ENCODE peak calls at places on chromosomes 3 and 15, in six cellular contexts. T is memory B cell; F is stimulated activated CD4-positive, alpha-beta T cell treated with anti-CD3 and anti-CD28 coated beads, Interleukin-4, amount 100 ng/mL, for 1 hour; A is activated gamma-delta T cell treated with Interleukin-2 at 50 U/mL for 16 hours; R is activated CD4-positive, CD25-positive, alpha-beta regulatory T cell; O is GOT3. I is an unnamed sample.

GRCh38 chr3:113329757-113330156 is 111.5 kb downstream of the CFAP44 start:
- DNase-seq in T (no peak), F (no peak), A (no peak), O (no peak), R (no peak), I (no peak)

GRCh38 chr3:13014755-13015285 is 58.4 kb downstream of the IQSEC1 start:
- DNase-seq in F (no peak), A (no peak), O (no peak), R (no peak), T (no peak), I (no peak)

GRCh38 chr3:77799280-77799679 is 759.4 kb downstream of the ROBO2 start:
- DNase-seq in F (no peak), T (no peak), A (no peak), R (no peak), O (no peak), I (no peak)

GRCh38 chr3:177318559-177318958 is 121.3 kb upstream of the TBL1XR1 start:
- DNase-seq in O (no peak), F (no peak), A (no peak), T (peak), R (no peak), I (no peak)

GRCh38 chr3:87088984-87089841 is 98.3 kb upstream of the VGLL3 start:
- DNase-seq in O (peak), F (no peak), A (no peak), R (no peak), T (peak), I (peak)

GRCh38 chr15:37995461-37996347 is 61.3 kb downstream of the TMCO5A start:
- DNase-seq in O (no peak), T (peak), R (no peak), A (no peak), F (no peak), I (no peak)

GRCh38 chr3:108623504-108623903 is 34.0 kb downstream of the DZIP3 start:
- DNase-seq in A (no peak), R (no peak), F (no peak), T (no peak), O (no peak), I (peak)

GRCh38 chr15:69092159-69092558 is 68.3 kb upstream of the GLCE start:
- DNase-seq in O (no peak), R (no peak), A (no peak), F (no peak), T (no peak), I (no peak)

GRCh38 chr3:101156787-101157345 is 163.5 kb downstream of the IMPG2 start:
- DNase-seq in T (no peak), F (no peak), R (no peak), O (no peak), A (no peak), I (no peak)

GRCh38 chr15:48924528-48925393 is 39.0 kb downstream of the SHC4 start:
- DNase-seq in O (no peak), F (no peak), A (no peak), R (no peak), T (no peak), I (no peak)

GRCh38 chr3:59850352-59850870 is 800.6 kb upstream of the CFAP20DC start:
- DNase-seq in A (no peak), R (no peak), T (no peak), F (no peak), O (no peak), I (no peak)

GRCh38 chr3:105322570-105323273 is 44.0 kb upstream of the ALCAM start:
- DNase-seq in T (no peak), R (no peak), A (no peak), F (no peak), O (no peak), I (no peak)

GRCh38 chr15:42577514-42578031 is 2.2 kb downstream of the STARD9 start:
- DNase-seq in R (no peak), T (no peak), O (no peak), F (no peak), A (no peak), I (no peak)

GRCh38 chr3:56758539-56758981 is 43.2 kb downstream of the ARHGEF3 start:
- DNase-seq in A (no peak), O (no peak), R (no peak), F (peak), T (no peak), I (peak)

GRCh38 chr3:55724851-55725250 is 237.7 kb upstream of the WNT5A start:
- DNase-seq in R (no peak), A (no peak), O (no peak), F (no peak), T (no peak), I (no peak)

GRCh38 chr15:101296418-101297405 is 1.7 kb upstream of the SNRPA1 start:
- DNase-seq in T (no peak), A (no peak), O (no peak), R (no peak), F (no peak), I (no peak)

GRCh38 chr15:27906802-27907201 is 192.3 kb downstream of the OCA2 start:
- DNase-seq in R (no peak), T (no peak), F (no peak), A (no peak), O (no peak), I (no peak)

I was measured in Peyer's patch.